ENCODE peak calls at places on chromosomes 1 and 21, in seven cellular contexts. A is OCI-LY7, K is astrocyte, B is neuronal stem cell, S is mesenchymal stem cell, C is A549, P is hepatocyte. J is an unnamed sample.

GRCh38 chr1:59596432-59596831 is 218.3 kb upstream of the HOOK1 start:
- DNase-seq in A (no peak), K (peak; percentile 86), B (no peak), S (peak; percentile 82), C (peak; percentile 16), P (peak; percentile 29), J (peak; percentile 98)

GRCh38 chr1:233389867-233390266 is 62.3 kb downstream of the MAP3K21 start:
- DNase-seq in A (no peak), K (no peak), B (no peak), S (no peak), C (no peak), P (no peak), J (no peak)

GRCh38 chr1:96710708-96711477 is 10.7 kb upstream of the PTBP2 start:
- DNase-seq in A (no peak), K (peak; percentile 63), B (no peak), S (peak; percentile 27), C (no peak), P (no peak), J (peak; percentile 44)

GRCh38 chr1:183024352-183025337 is 1.4 kb downstream of the LAMC1 start:
- DNase-seq in A (peak; percentile 41), K (no peak), B (peak; percentile 14), S (peak; percentile 45), C (no peak), P (no peak), J (peak; percentile 33)

GRCh38 chr21:32756096-32756495 is 15.5 kb downstream of the PAXBP1 start:
- DNase-seq in A (no peak), K (no peak), B (no peak), S (no peak), C (no peak), P (no peak), J (no peak)

GRCh38 chr1:10911274-10912166 is 100.9 kb upstream of the TARDBP start:
- DNase-seq in A (no peak), K (no peak), B (no peak), S (peak; percentile 28), C (no peak), P (no peak), J (no peak)

GRCh38 chr1:8705104-8705503 is 112.3 kb downstream of the RERE start:
- DNase-seq in A (no peak), K (no peak), B (no peak), S (no peak), C (no peak), P (no peak), J (no peak)

GRCh38 chr1:172883387-172883791 is 167.4 kb downstream of the TNFSF18 start:
- DNase-seq in A (no peak), K (peak; percentile 69), B (no peak), S (no peak), C (no peak), P (no peak), J (no peak)

GRCh38 chr1:54483875-54484437 is 64.1 kb upstream of the ACOT11 start:
- DNase-seq in A (no peak), K (no peak), B (no peak), S (no peak), C (no peak), P (peak; percentile 3), J (peak; percentile 14)

GRCh38 chr1:155950829-155951228 is 9.4 kb downstream of the RXFP4 start:
- DNase-seq in A (no peak), K (no peak), B (no peak), S (no peak), C (no peak), P (no peak), J (no peak)

GRCh38 chr1:53047737-53048344 is 14.2 kb upstream of the PODN start:
- DNase-seq in A (peak; percentile 3), K (peak; percentile 98), B (no peak), S (peak; percentile 72), C (no peak), P (no peak), J (peak; percentile 33)

GRCh38 chr21:46126321-46127238 is 28.7 kb downstream of the COL6A2 start:
- DNase-seq in A (no peak), K (no peak), B (no peak), S (no peak), C (no peak), P (no peak), J (no peak)

GRCh38 chr1:41674501-41674900 is 190.0 kb upstream of the EDN2 start:
- DNase-seq in A (no peak), K (no peak), B (no peak), S (no peak), C (no peak), P (no peak), J (no peak)

GRCh38 chr1:3053986-3054385 is 15.0 kb upstream of the PRDM16 start:
- DNase-seq in A (no peak), K (no peak), B (no peak), S (no peak), C (no peak), P (no peak), J (no peak)

GRCh38 chr1:60280256-60280655 is 206.7 kb upstream of the C1orf87 start:
- DNase-seq in A (no peak), K (no peak), B (no peak), S (no peak), C (no peak), P (no peak), J (no peak)

GRCh38 chr1:18384059-18384458 is 96.7 kb upstream of the KLHDC7A start:
- DNase-seq in A (no peak), K (no peak), B (no peak), S (no peak), C (no peak), P (no peak), J (no peak)

DNA sequence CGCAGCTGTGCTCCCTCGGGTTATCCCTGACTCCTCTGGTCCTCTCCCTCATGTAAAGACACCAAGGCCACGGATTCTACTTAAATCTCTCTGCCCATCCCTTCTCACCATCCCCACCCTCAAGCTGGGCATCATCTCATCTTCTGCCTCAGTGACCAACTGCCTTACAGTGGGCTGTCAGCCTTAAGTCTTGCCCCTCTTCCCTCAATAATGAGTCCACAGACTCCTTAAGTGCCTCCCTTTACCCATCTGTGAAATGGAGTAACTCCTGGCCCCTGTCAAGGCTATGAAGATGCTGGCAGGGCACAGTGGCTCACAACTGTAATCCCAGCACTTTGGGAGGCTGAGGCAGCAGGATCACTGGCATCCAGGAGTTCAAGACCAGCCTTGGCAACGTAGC is 12.1 kb downstream of the SH3BGRL3 start:
- DNase-seq in A (no peak), K (no peak), B (no peak), S (no peak), C (no peak), P (no peak), J (no peak)
- H3K4me1 ChIP-seq in A (peaks cover 63% of the 10 kb centered on the region), K (no peaks in the 10 kb centered on the region), B (peaks cover 28% of the 10 kb centered on the region), S (peaks cover 42% of the 10 kb centered on the region), C (no peaks in the 10 kb centered on the region), P (no peaks in the 10 kb centered on the region), J (no peaks in the 10 kb centered on the region)

GRCh38 chr1:21568809-21569385 is 59.7 kb downstream of the ALPL start:
- DNase-seq in A (no peak), K (no peak), B (no peak), S (no peak), C (no peak), P (no peak), J (no peak)
- H3K4me2 ChIP-seq in A (no peak overlapping the region), K (peak overlapping the region; percentile 31), B (no peak overlapping the region), S (no peak overlapping the region), C (no peak overlapping the region), P (no peak overlapping the region), J (no peak overlapping the region)

DNA sequence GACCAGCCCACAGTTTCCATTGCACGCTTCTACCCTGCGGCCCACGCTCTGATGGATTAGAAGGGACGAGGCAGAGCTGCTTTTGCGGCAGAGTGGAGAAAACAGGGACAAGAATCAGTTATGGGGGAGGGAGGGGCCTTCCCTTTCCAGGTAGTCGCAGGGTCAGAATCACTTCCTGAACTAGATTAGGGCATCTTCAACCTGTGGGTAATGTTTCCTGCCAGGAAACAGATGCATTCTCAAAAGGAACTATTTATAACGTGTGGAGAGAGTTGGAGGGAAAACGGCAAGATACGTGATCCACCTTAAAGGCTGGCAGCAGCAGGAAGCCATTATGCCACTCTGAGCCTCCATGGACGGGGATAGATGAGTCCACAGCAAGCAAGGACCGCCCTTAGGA is 59.9 kb upstream of the CNTN2 start:
- DNase-seq in A (no peak), K (no peak), B (no peak), S (no peak), C (no peak), P (no peak), J (no peak)
- H3K4me3 ChIP-seq in A (no peak overlapping the region), K (no peak overlapping the region), B (no peak overlapping the region), S (no peak overlapping the region), C (no peak overlapping the region), P (no peak overlapping the region), J (no peak overlapping the region)

GRCh38 chr1:157995575-157996169 is 2.2 kb downstream of the KIRREL1 start:
- DNase-seq in A (no peak), K (no peak), B (no peak), S (no peak), C (no peak), P (no peak), J (no peak)
- H3K4me1 ChIP-seq in A (no peaks in the 10 kb centered on the region), K (peaks cover 32% of the 10 kb centered on the region), B (peaks cover 46% of the 10 kb centered on the region), S (peaks cover 30% of the 10 kb centered on the region), C (peaks cover 55% of the 10 kb centered on the region), P (peaks cover 10% of the 10 kb centered on the region), J (peaks cover 38% of the 10 kb centered on the region)

GRCh38 chr1:160117709-160118183 is 2.2 kb downstream of the ATP1A2 start:
- DNase-seq in A (no peak), K (no peak), B (no peak), S (no peak), C (no peak), P (peak; percentile 65), J (no peak)

GRCh38 chr1:160118928-160119327 is 3.4 kb downstream of the ATP1A2 start:
- DNase-seq in A (no peak), K (no peak), B (no peak), S (no peak), C (no peak), P (no peak), J (no peak)

GRCh38 chr1:160115545-160116276 is at the start of gene ATP1A2:
- DNase-seq in A (no peak), K (no peak), B (peak; percentile 66), S (no peak), C (no peak), P (no peak), J (no peak)

GRCh38 chr1:160117300-160117699 is 1.7 kb downstream of the ATP1A2 start:
- DNase-seq in A (no peak), K (no peak), B (no peak), S (no peak), C (no peak), P (no peak), J (no peak)

DNA sequence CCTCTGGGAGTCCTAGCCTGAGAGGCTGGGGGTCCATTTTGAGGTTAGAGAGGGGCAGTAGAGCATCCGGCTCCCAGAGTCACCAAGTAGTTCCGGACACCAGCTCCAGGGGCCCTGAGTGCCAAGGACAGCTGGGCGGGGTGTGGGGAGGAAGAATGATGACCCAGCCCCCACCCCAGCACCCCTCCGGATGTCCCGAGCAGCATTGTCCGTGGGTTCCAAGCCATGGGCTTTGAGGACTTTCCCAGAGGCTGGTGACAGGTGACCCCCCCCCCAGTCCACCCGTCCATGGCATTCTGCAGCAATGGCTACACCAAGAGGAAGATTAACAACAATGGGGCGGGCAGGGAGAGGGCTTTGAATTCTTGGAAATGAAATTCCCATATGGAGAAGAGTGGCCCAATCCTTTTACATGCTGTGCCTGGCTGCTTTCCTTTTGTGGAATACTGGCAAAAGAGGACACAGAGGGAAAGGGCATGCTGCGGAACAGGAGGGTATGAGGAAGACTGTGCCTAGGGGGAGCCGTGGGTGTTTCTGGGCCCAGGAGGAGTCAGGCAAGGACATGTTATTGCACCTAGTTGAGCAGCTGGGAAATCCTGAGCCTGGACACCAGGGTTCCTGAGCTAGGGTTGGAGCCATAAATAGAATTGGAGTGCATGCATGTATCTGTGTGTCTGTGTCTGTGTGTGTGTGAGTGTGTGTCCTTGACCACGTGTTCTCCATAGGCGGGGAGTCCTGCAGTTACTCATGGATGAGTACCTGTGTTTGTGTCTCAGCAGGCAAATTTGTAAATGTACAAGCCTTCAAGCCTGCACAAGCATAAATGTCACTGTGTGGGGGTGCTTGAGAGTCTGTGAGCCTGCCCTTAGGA is 953 bp downstream of the ATP1A2 start:
- DNase-seq in A (no peak), K (peak; percentile 56), B (no peak), S (peak; percentile 29), C (peak; percentile 39), P (no peak), J (peak; percentile 91)
- H3K4me2 ChIP-seq in A (no peak overlapping the region), K (no peak overlapping the region), B (peak overlapping the region; percentile 83), S (no peak overlapping the region), C (peak overlapping the region; percentile 37), P (peak overlapping the region; percentile 65), J (peak overlapping the region; percentile 40)

J was measured in mammary epithelial cell.